ENCODE peak calls at places on chromosomes 5 and 9, in nine cellular contexts. C, F, V, U, Z, S, I, X and Y are unnamed samples.

GRCh38 chr9:131395027-131395744 is 1.3 kb downstream of the PRRC2B start:
- DNase-seq in C (no peak), F (no peak), V (peak; percentile 43), U (no peak), Z (peak; percentile 74), S (peak; percentile 64), I (no peak), X (peak; percentile 23), Y (no peak)

GRCh38 chr5:154712518-154713437 is 42.4 kb upstream of the LARP1 start:
- DNase-seq in C (peak; percentile 26), F (no peak), V (peak; percentile 54), U (peak; percentile 2), Z (no peak), S (no peak), I (no peak), X (no peak), Y (no peak)

GRCh38 chr5:170430871-170431437 is 41.8 kb upstream of the KCNMB1 start:
- DNase-seq in C (no peak), F (peak; percentile 25), V (no peak), U (no peak), Z (no peak), S (no peak), I (no peak), X (no peak), Y (no peak)

GRCh38 chr5:140608730-140609520 is 24.1 kb downstream of the CD14 start:
- DNase-seq in C (peak; percentile 51), F (no peak), V (peak; percentile 20), U (no peak), Z (no peak), S (no peak), I (no peak), X (peak; percentile 76), Y (no peak)

GRCh38 chr5:52705720-52706119 is 82.0 kb upstream of the ITGA1 start:
- DNase-seq in C (no peak), F (no peak), V (peak; percentile 70), U (no peak), Z (no peak), S (no peak), I (no peak), X (peak; percentile 65), Y (no peak)

GRCh38 chr9:114146735-114147134 is 8.6 kb upstream of the COL27A1 start:
- DNase-seq in C (no peak), F (no peak), V (no peak), U (no peak), Z (no peak), S (no peak), I (no peak), X (no peak), Y (no peak)

GRCh38 chr5:44532981-44533380 is 143.8 kb upstream of the FGF10 start:
- DNase-seq in C (no peak), F (no peak), V (no peak), U (no peak), Z (no peak), S (no peak), I (no peak), X (no peak), Y (no peak)

GRCh38 chr9:93114169-93114983 is 18.4 kb downstream of the CARD19 start:
- DNase-seq in C (no peak), F (no peak), V (no peak), U (no peak), Z (no peak), S (no peak), I (peak; percentile 17), X (peak; percentile 60), Y (no peak)

GRCh38 chr9:123322771-123323481 is 33.1 kb upstream of the CRB2 start:
- DNase-seq in C (no peak), F (no peak), V (no peak), U (no peak), Z (peak; percentile 39), S (peak; percentile 63), I (no peak), X (peak; percentile 68), Y (no peak)

GRCh38 chr5:88664630-88665029 is 218.4 kb downstream of the MEF2C start:
- DNase-seq in C (no peak), F (no peak), V (no peak), U (no peak), Z (no peak), S (no peak), I (no peak), X (no peak), Y (no peak)

GRCh38 chr9:69325409-69326212 is 596 bp downstream of the ENTREP1 start:
- DNase-seq in C (no peak), F (no peak), V (no peak), U (no peak), Z (no peak), S (no peak), I (peak; percentile 43), X (no peak), Y (no peak)

GRCh38 chr9:87054999-87055686 is 107.8 kb upstream of the GAS1 start:
- DNase-seq in C (no peak), F (no peak), V (no peak), U (no peak), Z (no peak), S (no peak), I (no peak), X (no peak), Y (no peak)

GRCh38 chr9:98488578-98489312 is 220.0 kb downstream of the GABBR2 start:
- DNase-seq in C (peak; percentile 94), F (peak; percentile 96), V (peak; percentile 99), U (no peak), Z (no peak), S (no peak), I (no peak), X (no peak), Y (no peak)

GRCh38 chr5:66442951-66443445 is 153.2 kb upstream of the MAST4 start:
- DNase-seq in C (peak; percentile 69), F (no peak), V (no peak), U (no peak), Z (no peak), S (no peak), I (no peak), X (no peak), Y (no peak)

GRCh38 chr9:82271099-82271498 is 282.5 kb downstream of the SPATA31D1 start:
- DNase-seq in C (peak; percentile 23), F (peak; percentile 85), V (peak; percentile 39), U (no peak), Z (no peak), S (no peak), I (no peak), X (peak; percentile 68), Y (no peak)